ENCODE peak calls at places on chromosomes 3 and 15, in eight cellular contexts. One of them, this sample, is unnamed.

GRCh38 chr15:41513282-41514227 is at the start of gene LTK:
- DNase-seq in dorsolateral prefrontal cortex: no peak
- DNase-seq in fibroblast of the aortic adventitia: no peak
- DNase-seq in spleen: no peak
- DNase-seq in activated gamma-delta T cell treated with Interleukin-2 at 50 U/mL for 16 hours: peak; percentile 14
- DNase-seq in GM19239: no peak
- DNase-seq in activated CD4-positive, alpha-beta T cell treated with anti-CD3 and anti-CD28 coated beads, Interleukin-2, amount 50 U/mL, for 48 hours: no peak
- DNase-seq in NCI-H774: no peak
- DNase-seq in this sample: no peak

GRCh38 chr15:100863406-100864198 is 16.0 kb upstream of the ALDH1A3 start:
- DNase-seq in dorsolateral prefrontal cortex: peak; percentile 79
- DNase-seq in fibroblast of the aortic adventitia: peak; percentile 67
- DNase-seq in spleen: no peak
- DNase-seq in activated gamma-delta T cell treated with Interleukin-2 at 50 U/mL for 16 hours: no peak
- DNase-seq in GM19239: no peak
- DNase-seq in activated CD4-positive, alpha-beta T cell treated with anti-CD3 and anti-CD28 coated beads, Interleukin-2, amount 50 U/mL, for 48 hours: no peak
- DNase-seq in NCI-H774: no peak
- DNase-seq in this sample: no peak

GRCh38 chr15:58523634-58524033 is 91.8 kb downstream of the LIPC start:
- DNase-seq in dorsolateral prefrontal cortex: no peak
- DNase-seq in fibroblast of the aortic adventitia: no peak
- DNase-seq in spleen: no peak
- DNase-seq in activated gamma-delta T cell treated with Interleukin-2 at 50 U/mL for 16 hours: no peak
- DNase-seq in GM19239: no peak
- DNase-seq in activated CD4-positive, alpha-beta T cell treated with anti-CD3 and anti-CD28 coated beads, Interleukin-2, amount 50 U/mL, for 48 hours: no peak
- DNase-seq in NCI-H774: no peak
- DNase-seq in this sample: no peak

GRCh38 chr3:42122261-42123011 is 31.3 kb downstream of the TRAK1 start:
- DNase-seq in dorsolateral prefrontal cortex: peak; percentile 67
- DNase-seq in fibroblast of the aortic adventitia: no peak
- DNase-seq in spleen: no peak
- DNase-seq in activated gamma-delta T cell treated with Interleukin-2 at 50 U/mL for 16 hours: no peak
- DNase-seq in GM19239: no peak
- DNase-seq in activated CD4-positive, alpha-beta T cell treated with anti-CD3 and anti-CD28 coated beads, Interleukin-2, amount 50 U/mL, for 48 hours: no peak
- DNase-seq in NCI-H774: no peak
- DNase-seq in this sample: no peak

GRCh38 chr3:136617123-136617700 is 135.0 kb downstream of the STAG1 start:
- DNase-seq in dorsolateral prefrontal cortex: no peak
- DNase-seq in fibroblast of the aortic adventitia: no peak
- DNase-seq in spleen: no peak
- DNase-seq in activated gamma-delta T cell treated with Interleukin-2 at 50 U/mL for 16 hours: no peak
- DNase-seq in GM19239: no peak
- DNase-seq in activated CD4-positive, alpha-beta T cell treated with anti-CD3 and anti-CD28 coated beads, Interleukin-2, amount 50 U/mL, for 48 hours: no peak
- DNase-seq in NCI-H774: no peak
- DNase-seq in this sample: no peak

GRCh38 chr3:45597166-45597565 is 2.6 kb downstream of the LIMD1 start:
- DNase-seq in dorsolateral prefrontal cortex: no peak
- DNase-seq in fibroblast of the aortic adventitia: peak; percentile 76
- DNase-seq in spleen: peak; percentile 66
- DNase-seq in activated gamma-delta T cell treated with Interleukin-2 at 50 U/mL for 16 hours: no peak
- DNase-seq in GM19239: no peak
- DNase-seq in activated CD4-positive, alpha-beta T cell treated with anti-CD3 and anti-CD28 coated beads, Interleukin-2, amount 50 U/mL, for 48 hours: peak; percentile 47
- DNase-seq in NCI-H774: no peak
- DNase-seq in this sample: no peak

GRCh38 chr15:32855942-32856341 is 138.1 kb downstream of the GREM1 start:
- DNase-seq in dorsolateral prefrontal cortex: no peak
- DNase-seq in fibroblast of the aortic adventitia: peak; percentile 99
- DNase-seq in spleen: no peak
- DNase-seq in activated gamma-delta T cell treated with Interleukin-2 at 50 U/mL for 16 hours: no peak
- DNase-seq in GM19239: no peak
- DNase-seq in activated CD4-positive, alpha-beta T cell treated with anti-CD3 and anti-CD28 coated beads, Interleukin-2, amount 50 U/mL, for 48 hours: no peak
- DNase-seq in NCI-H774: no peak
- DNase-seq in this sample: no peak

GRCh38 chr15:29945943-29946591 is 123.8 kb upstream of the TJP1 start:
- DNase-seq in dorsolateral prefrontal cortex: no peak
- DNase-seq in fibroblast of the aortic adventitia: peak; percentile 46
- DNase-seq in spleen: no peak
- DNase-seq in activated gamma-delta T cell treated with Interleukin-2 at 50 U/mL for 16 hours: no peak
- DNase-seq in GM19239: no peak
- DNase-seq in activated CD4-positive, alpha-beta T cell treated with anti-CD3 and anti-CD28 coated beads, Interleukin-2, amount 50 U/mL, for 48 hours: no peak
- DNase-seq in NCI-H774: no peak
- DNase-seq in this sample: no peak

GRCh38 chr15:89888214-89888804 is 5.5 kb downstream of the AP3S2 start:
- DNase-seq in dorsolateral prefrontal cortex: no peak
- DNase-seq in fibroblast of the aortic adventitia: peak; percentile 84
- DNase-seq in spleen: no peak
- DNase-seq in activated gamma-delta T cell treated with Interleukin-2 at 50 U/mL for 16 hours: no peak
- DNase-seq in GM19239: no peak
- DNase-seq in activated CD4-positive, alpha-beta T cell treated with anti-CD3 and anti-CD28 coated beads, Interleukin-2, amount 50 U/mL, for 48 hours: no peak
- DNase-seq in NCI-H774: no peak
- DNase-seq in this sample: no peak

GRCh38 chr15:37594431-37594830 is 340.0 kb upstream of the TMCO5A start:
- DNase-seq in dorsolateral prefrontal cortex: no peak
- DNase-seq in fibroblast of the aortic adventitia: no peak
- DNase-seq in spleen: no peak
- DNase-seq in activated gamma-delta T cell treated with Interleukin-2 at 50 U/mL for 16 hours: no peak
- DNase-seq in GM19239: no peak
- DNase-seq in activated CD4-positive, alpha-beta T cell treated with anti-CD3 and anti-CD28 coated beads, Interleukin-2, amount 50 U/mL, for 48 hours: no peak
- DNase-seq in NCI-H774: no peak
- DNase-seq in this sample: no peak

GRCh38 chr3:72665701-72666443 is 182.4 kb downstream of the SHQ1 start:
- DNase-seq in dorsolateral prefrontal cortex: no peak
- DNase-seq in fibroblast of the aortic adventitia: no peak
- DNase-seq in spleen: peak; percentile 67
- DNase-seq in activated gamma-delta T cell treated with Interleukin-2 at 50 U/mL for 16 hours: peak; percentile 49
- DNase-seq in GM19239: peak; percentile 34
- DNase-seq in activated CD4-positive, alpha-beta T cell treated with anti-CD3 and anti-CD28 coated beads, Interleukin-2, amount 50 U/mL, for 48 hours: peak; percentile 64
- DNase-seq in NCI-H774: no peak
- DNase-seq in this sample: peak; percentile 40

GRCh38 chr15:35167675-35168074 is 82.6 kb upstream of the NANOGP8 start:
- DNase-seq in dorsolateral prefrontal cortex: no peak
- DNase-seq in fibroblast of the aortic adventitia: no peak
- DNase-seq in spleen: no peak
- DNase-seq in activated gamma-delta T cell treated with Interleukin-2 at 50 U/mL for 16 hours: no peak
- DNase-seq in GM19239: no peak
- DNase-seq in activated CD4-positive, alpha-beta T cell treated with anti-CD3 and anti-CD28 coated beads, Interleukin-2, amount 50 U/mL, for 48 hours: no peak
- DNase-seq in NCI-H774: no peak
- DNase-seq in this sample: no peak

GRCh38 chr15:74261685-74262084 is 25.6 kb downstream of the CCDC33 start:
- DNase-seq in dorsolateral prefrontal cortex: no peak
- DNase-seq in fibroblast of the aortic adventitia: no peak
- DNase-seq in spleen: no peak
- DNase-seq in activated gamma-delta T cell treated with Interleukin-2 at 50 U/mL for 16 hours: no peak
- DNase-seq in GM19239: no peak
- DNase-seq in activated CD4-positive, alpha-beta T cell treated with anti-CD3 and anti-CD28 coated beads, Interleukin-2, amount 50 U/mL, for 48 hours: no peak
- DNase-seq in NCI-H774: no peak
- DNase-seq in this sample: no peak

GRCh38 chr15:47367991-47368390 is 349.3 kb upstream of the SEMA6D start:
- DNase-seq in dorsolateral prefrontal cortex: no peak
- DNase-seq in fibroblast of the aortic adventitia: no peak
- DNase-seq in spleen: no peak
- DNase-seq in activated gamma-delta T cell treated with Interleukin-2 at 50 U/mL for 16 hours: no peak
- DNase-seq in GM19239: no peak
- DNase-seq in activated CD4-positive, alpha-beta T cell treated with anti-CD3 and anti-CD28 coated beads, Interleukin-2, amount 50 U/mL, for 48 hours: no peak
- DNase-seq in NCI-H774: no peak
- DNase-seq in this sample: no peak

GRCh38 chr3:77524467-77524866 is 484.6 kb downstream of the ROBO2 start:
- DNase-seq in dorsolateral prefrontal cortex: no peak
- DNase-seq in fibroblast of the aortic adventitia: no peak
- DNase-seq in spleen: no peak
- DNase-seq in activated gamma-delta T cell treated with Interleukin-2 at 50 U/mL for 16 hours: no peak
- DNase-seq in GM19239: no peak
- DNase-seq in activated CD4-positive, alpha-beta T cell treated with anti-CD3 and anti-CD28 coated beads, Interleukin-2, amount 50 U/mL, for 48 hours: no peak
- DNase-seq in NCI-H774: no peak
- DNase-seq in this sample: no peak

GRCh38 chr15:35657679-35658201 is 111.8 kb upstream of the DPH6 start:
- DNase-seq in dorsolateral prefrontal cortex: no peak
- DNase-seq in fibroblast of the aortic adventitia: peak; percentile 58
- DNase-seq in spleen: no peak
- DNase-seq in activated gamma-delta T cell treated with Interleukin-2 at 50 U/mL for 16 hours: no peak
- DNase-seq in GM19239: no peak
- DNase-seq in activated CD4-positive, alpha-beta T cell treated with anti-CD3 and anti-CD28 coated beads, Interleukin-2, amount 50 U/mL, for 48 hours: peak; percentile 12
- DNase-seq in NCI-H774: no peak
- DNase-seq in this sample: no peak

GRCh38 chr3:127113571-127113891 is 79.4 kb upstream of the PRR23E start:
- DNase-seq in dorsolateral prefrontal cortex: no peak
- DNase-seq in fibroblast of the aortic adventitia: no peak
- DNase-seq in spleen: no peak
- DNase-seq in activated gamma-delta T cell treated with Interleukin-2 at 50 U/mL for 16 hours: no peak
- DNase-seq in GM19239: no peak
- DNase-seq in activated CD4-positive, alpha-beta T cell treated with anti-CD3 and anti-CD28 coated beads, Interleukin-2, amount 50 U/mL, for 48 hours: no peak
- DNase-seq in NCI-H774: no peak
- DNase-seq in this sample: no peak

GRCh38 chr3:181326637-181327223 is 337.2 kb upstream of the DNAJC19 start:
- DNase-seq in dorsolateral prefrontal cortex: no peak
- DNase-seq in fibroblast of the aortic adventitia: peak; percentile 54
- DNase-seq in spleen: no peak
- DNase-seq in activated gamma-delta T cell treated with Interleukin-2 at 50 U/mL for 16 hours: no peak
- DNase-seq in GM19239: peak; percentile 4
- DNase-seq in activated CD4-positive, alpha-beta T cell treated with anti-CD3 and anti-CD28 coated beads, Interleukin-2, amount 50 U/mL, for 48 hours: no peak
- DNase-seq in NCI-H774: peak; percentile 58
- DNase-seq in this sample: no peak

GRCh38 chr15:74134387-74135027 is 4.1 kb downstream of the ISLR2 start:
- DNase-seq in dorsolateral prefrontal cortex: no peak
- DNase-seq in fibroblast of the aortic adventitia: no peak
- DNase-seq in spleen: no peak
- DNase-seq in activated gamma-delta T cell treated with Interleukin-2 at 50 U/mL for 16 hours: no peak
- DNase-seq in GM19239: no peak
- DNase-seq in activated CD4-positive, alpha-beta T cell treated with anti-CD3 and anti-CD28 coated beads, Interleukin-2, amount 50 U/mL, for 48 hours: peak; percentile 39
- DNase-seq in NCI-H774: no peak
- DNase-seq in this sample: no peak

GRCh38 chr3:117809157-117810081 is 1099.8 kb downstream of the TUSC7 start:
- DNase-seq in dorsolateral prefrontal cortex: no peak
- DNase-seq in fibroblast of the aortic adventitia: no peak
- DNase-seq in spleen: no peak
- DNase-seq in activated gamma-delta T cell treated with Interleukin-2 at 50 U/mL for 16 hours: no peak
- DNase-seq in GM19239: no peak
- DNase-seq in activated CD4-positive, alpha-beta T cell treated with anti-CD3 and anti-CD28 coated beads, Interleukin-2, amount 50 U/mL, for 48 hours: no peak
- DNase-seq in NCI-H774: no peak
- DNase-seq in this sample: no peak

GRCh38 chr3:99852851-99853250 is 35.2 kb downstream of the CMSS1 start:
- DNase-seq in dorsolateral prefrontal cortex: no peak
- DNase-seq in fibroblast of the aortic adventitia: no peak
- DNase-seq in spleen: no peak
- DNase-seq in activated gamma-delta T cell treated with Interleukin-2 at 50 U/mL for 16 hours: no peak
- DNase-seq in GM19239: no peak
- DNase-seq in activated CD4-positive, alpha-beta T cell treated with anti-CD3 and anti-CD28 coated beads, Interleukin-2, amount 50 U/mL, for 48 hours: no peak
- DNase-seq in NCI-H774: no peak
- DNase-seq in this sample: no peak

GRCh38 chr3:120113128-120114116 is 19.2 kb upstream of the GSK3B start:
- DNase-seq in dorsolateral prefrontal cortex: no peak
- DNase-seq in fibroblast of the aortic adventitia: peak; percentile 69
- DNase-seq in spleen: no peak
- DNase-seq in activated gamma-delta T cell treated with Interleukin-2 at 50 U/mL for 16 hours: no peak
- DNase-seq in GM19239: no peak
- DNase-seq in activated CD4-positive, alpha-beta T cell treated with anti-CD3 and anti-CD28 coated beads, Interleukin-2, amount 50 U/mL, for 48 hours: no peak
- DNase-seq in NCI-H774: no peak
- DNase-seq in this sample: no peak

GRCh38 chr15:75171408-75171807 is 30.3 kb upstream of the C15orf39 start:
- DNase-seq in dorsolateral prefrontal cortex: no peak
- DNase-seq in fibroblast of the aortic adventitia: peak; percentile 73
- DNase-seq in spleen: no peak
- DNase-seq in activated gamma-delta T cell treated with Interleukin-2 at 50 U/mL for 16 hours: no peak
- DNase-seq in GM19239: no peak
- DNase-seq in activated CD4-positive, alpha-beta T cell treated with anti-CD3 and anti-CD28 coated beads, Interleukin-2, amount 50 U/mL, for 48 hours: peak; percentile 46
- DNase-seq in NCI-H774: no peak
- DNase-seq in this sample: no peak

GRCh38 chr3:123679712-123680386 is 95.0 kb upstream of the HACD2 start:
- DNase-seq in dorsolateral prefrontal cortex: no peak
- DNase-seq in fibroblast of the aortic adventitia: no peak
- DNase-seq in spleen: no peak
- DNase-seq in activated gamma-delta T cell treated with Interleukin-2 at 50 U/mL for 16 hours: no peak
- DNase-seq in GM19239: no peak
- DNase-seq in activated CD4-positive, alpha-beta T cell treated with anti-CD3 and anti-CD28 coated beads, Interleukin-2, amount 50 U/mL, for 48 hours: no peak
- DNase-seq in NCI-H774: no peak
- DNase-seq in this sample: no peak

GRCh38 chr15:65954289-65954741 is 85.0 kb downstream of the RAB11A start:
- DNase-seq in dorsolateral prefrontal cortex: no peak
- DNase-seq in fibroblast of the aortic adventitia: peak; percentile 74
- DNase-seq in spleen: no peak
- DNase-seq in activated gamma-delta T cell treated with Interleukin-2 at 50 U/mL for 16 hours: no peak
- DNase-seq in GM19239: no peak
- DNase-seq in activated CD4-positive, alpha-beta T cell treated with anti-CD3 and anti-CD28 coated beads, Interleukin-2, amount 50 U/mL, for 48 hours: no peak
- DNase-seq in NCI-H774: peak; percentile 42
- DNase-seq in this sample: no peak

GRCh38 chr3:16305121-16305541 is 40.1 kb downstream of the OXNAD1 start:
- DNase-seq in dorsolateral prefrontal cortex: no peak
- DNase-seq in fibroblast of the aortic adventitia: no peak
- DNase-seq in spleen: no peak
- DNase-seq in activated gamma-delta T cell treated with Interleukin-2 at 50 U/mL for 16 hours: peak; percentile 26
- DNase-seq in GM19239: no peak
- DNase-seq in activated CD4-positive, alpha-beta T cell treated with anti-CD3 and anti-CD28 coated beads, Interleukin-2, amount 50 U/mL, for 48 hours: peak; percentile 46
- DNase-seq in NCI-H774: no peak
- DNase-seq in this sample: peak; percentile 38

GRCh38 chr15:67820992-67821783 is 4.1 kb upstream of the SKOR1 start:
- DNase-seq in dorsolateral prefrontal cortex: no peak
- DNase-seq in fibroblast of the aortic adventitia: peak; percentile 51
- DNase-seq in spleen: peak; percentile 76
- DNase-seq in activated gamma-delta T cell treated with Interleukin-2 at 50 U/mL for 16 hours: peak; percentile 28
- DNase-seq in GM19239: no peak
- DNase-seq in activated CD4-positive, alpha-beta T cell treated with anti-CD3 and anti-CD28 coated beads, Interleukin-2, amount 50 U/mL, for 48 hours: peak; percentile 41
- DNase-seq in NCI-H774: no peak
- DNase-seq in this sample: peak; percentile 11

GRCh38 chr15:65519781-65520299 is 2.4 kb upstream of the DPP8 start:
- DNase-seq in dorsolateral prefrontal cortex: no peak
- DNase-seq in fibroblast of the aortic adventitia: no peak
- DNase-seq in spleen: no peak
- DNase-seq in activated gamma-delta T cell treated with Interleukin-2 at 50 U/mL for 16 hours: no peak
- DNase-seq in GM19239: no peak
- DNase-seq in activated CD4-positive, alpha-beta T cell treated with anti-CD3 and anti-CD28 coated beads, Interleukin-2, amount 50 U/mL, for 48 hours: no peak
- DNase-seq in NCI-H774: no peak
- DNase-seq in this sample: no peak

GRCh38 chr15:61049003-61049402 is 180.1 kb downstream of the RORA start:
- DNase-seq in dorsolateral prefrontal cortex: no peak
- DNase-seq in fibroblast of the aortic adventitia: no peak
- DNase-seq in spleen: no peak
- DNase-seq in activated gamma-delta T cell treated with Interleukin-2 at 50 U/mL for 16 hours: no peak
- DNase-seq in GM19239: no peak
- DNase-seq in activated CD4-positive, alpha-beta T cell treated with anti-CD3 and anti-CD28 coated beads, Interleukin-2, amount 50 U/mL, for 48 hours: no peak
- DNase-seq in NCI-H774: no peak
- DNase-seq in this sample: no peak

GRCh38 chr3:2765002-2765579 is 345.1 kb downstream of the IL5RA start:
- DNase-seq in dorsolateral prefrontal cortex: no peak
- DNase-seq in fibroblast of the aortic adventitia: no peak
- DNase-seq in spleen: no peak
- DNase-seq in activated gamma-delta T cell treated with Interleukin-2 at 50 U/mL for 16 hours: no peak
- DNase-seq in GM19239: no peak
- DNase-seq in activated CD4-positive, alpha-beta T cell treated with anti-CD3 and anti-CD28 coated beads, Interleukin-2, amount 50 U/mL, for 48 hours: no peak
- DNase-seq in NCI-H774: no peak
- DNase-seq in this sample: no peak

GRCh38 chr3:117524890-117525289 is 815.3 kb downstream of the TUSC7 start:
- DNase-seq in dorsolateral prefrontal cortex: no peak
- DNase-seq in fibroblast of the aortic adventitia: peak; percentile 71
- DNase-seq in spleen: no peak
- DNase-seq in activated gamma-delta T cell treated with Interleukin-2 at 50 U/mL for 16 hours: no peak
- DNase-seq in GM19239: no peak
- DNase-seq in activated CD4-positive, alpha-beta T cell treated with anti-CD3 and anti-CD28 coated beads, Interleukin-2, amount 50 U/mL, for 48 hours: no peak
- DNase-seq in NCI-H774: no peak
- DNase-seq in this sample: no peak

GRCh38 chr3:14943042-14943441 is 4.3 kb upstream of the NR2C2 start:
- DNase-seq in dorsolateral prefrontal cortex: no peak
- DNase-seq in fibroblast of the aortic adventitia: no peak
- DNase-seq in spleen: no peak
- DNase-seq in activated gamma-delta T cell treated with Interleukin-2 at 50 U/mL for 16 hours: no peak
- DNase-seq in GM19239: no peak
- DNase-seq in activated CD4-positive, alpha-beta T cell treated with anti-CD3 and anti-CD28 coated beads, Interleukin-2, amount 50 U/mL, for 48 hours: no peak
- DNase-seq in NCI-H774: no peak
- DNase-seq in this sample: no peak

GRCh38 chr15:82540984-82541431 is 751 bp upstream of the RPS17 start:
- DNase-seq in dorsolateral prefrontal cortex: no peak
- DNase-seq in fibroblast of the aortic adventitia: peak; percentile 35
- DNase-seq in spleen: peak; percentile 86
- DNase-seq in activated gamma-delta T cell treated with Interleukin-2 at 50 U/mL for 16 hours: no peak
- DNase-seq in GM19239: no peak
- DNase-seq in activated CD4-positive, alpha-beta T cell treated with anti-CD3 and anti-CD28 coated beads, Interleukin-2, amount 50 U/mL, for 48 hours: peak; percentile 4
- DNase-seq in NCI-H774: no peak
- DNase-seq in this sample: no peak

This sample was measured in effector memory CD8-positive, alpha-beta T cell.